ENCODE peak calls at places on chromosomes 13 and 19, in five cellular contexts. T, I, C, P and S are unnamed samples.

GRCh38 chr13:50244913-50245574 is 229.8 kb downstream of the KCNRG start:
- DNase-seq in T (peak; percentile 88), I (no peak), C (no peak), P (no peak), S (peak; percentile 90)

GRCh38 chr19:6423499-6424189 is 967 bp downstream of the KHSRP start:
- DNase-seq in T (peak; percentile 81), I (peak; percentile 50), C (peak; percentile 62), P (no peak), S (peak; percentile 57)

GRCh38 chr13:42788601-42789000 is 7.2 kb downstream of the FAM216B start:
- DNase-seq in T (no peak), I (no peak), C (no peak), P (no peak), S (no peak)

GRCh38 chr19:17775245-17775927 is 19.6 kb upstream of the B3GNT3 start:
- DNase-seq in T (peak; percentile 51), I (peak; percentile 37), C (no peak), P (no peak), S (peak; percentile 32)

GRCh38 chr19:31348416-31349159 is 648 bp downstream of the TSHZ3 start:
- DNase-seq in T (peak; percentile 65), I (peak; percentile 28), C (no peak), P (no peak), S (peak; percentile 13)

GRCh38 chr13:54859827-54860226 is 1831.2 kb downstream of the OLFM4 start:
- DNase-seq in T (no peak), I (no peak), C (no peak), P (no peak), S (no peak)

GRCh38 chr19:18292460-18292809 is 11.0 kb upstream of the JUND start:
- DNase-seq in T (no peak), I (no peak), C (no peak), P (no peak), S (peak; percentile 53)

GRCh38 chr13:33292712-33293111 is 7.2 kb upstream of the STARD13 start:
- DNase-seq in T (no peak), I (no peak), C (no peak), P (no peak), S (no peak)

GRCh38 chr13:110472904-110473563 is 88.5 kb downstream of the RAB20 start:
- DNase-seq in T (no peak), I (no peak), C (no peak), P (no peak), S (no peak)

GRCh38 chr13:44252938-44253337 is 120.7 kb upstream of the SERP2 start:
- DNase-seq in T (no peak), I (no peak), C (no peak), P (no peak), S (no peak)

GRCh38 chr13:30158774-30159445 is 148.4 kb downstream of the KATNAL1 start:
- DNase-seq in T (peak; percentile 83), I (no peak), C (peak; percentile 12), P (no peak), S (no peak)

GRCh38 chr19:2113436-2114211 is 16.9 kb downstream of the IZUMO4 start:
- DNase-seq in T (peak; percentile 73), I (no peak), C (no peak), P (no peak), S (no peak)

GRCh38 chr19:51365211-51366049 is 758 bp downstream of the ETFB start:
- DNase-seq in T (peak; percentile 84), I (no peak), C (no peak), P (peak; percentile 16), S (peak; percentile 42)

GRCh38 chr19:6711078-6711361 is 9.4 kb downstream of the C3 start:
- DNase-seq in T (no peak), I (no peak), C (no peak), P (no peak), S (no peak)

GRCh38 chr13:42544246-42544915 is 29.6 kb upstream of the TNFSF11 start:
- DNase-seq in T (peak; percentile 36), I (no peak), C (no peak), P (no peak), S (no peak)

GRCh38 chr13:76939215-76939614 is 9.1 kb upstream of the ACOD1 start:
- DNase-seq in T (peak; percentile 73), I (no peak), C (no peak), P (no peak), S (no peak)

GRCh38 chr13:28557725-28558124 is 62.8 kb upstream of the FLT1 start:
- DNase-seq in T (peak; percentile 35), I (no peak), C (no peak), P (no peak), S (no peak)

GRCh38 chr19:32652893-32653625 is 21.9 kb downstream of the ANKRD27 start:
- DNase-seq in T (no peak), I (no peak), C (peak; percentile 65), P (peak; percentile 32), S (peak; percentile 53)

GRCh38 chr19:34995551-34995950 is 4.6 kb upstream of the GRAMD1A start:
- DNase-seq in T (no peak), I (no peak), C (no peak), P (no peak), S (no peak)

GRCh38 chr19:46608581-46609345 is 7.6 kb downstream of the CALM3 start:
- DNase-seq in T (no peak), I (no peak), C (no peak), P (no peak), S (no peak)

GRCh38 chr13:95834134-95834765 is 157.3 kb downstream of the DNAJC3 start:
- DNase-seq in T (peak; percentile 70), I (peak; percentile 77), C (peak; percentile 69), P (peak; percentile 47), S (peak; percentile 81)

GRCh38 chr19:55132453-55133129 is 15.2 kb upstream of the PPP1R12C start:
- DNase-seq in T (peak; percentile 38), I (no peak), C (no peak), P (no peak), S (no peak)

GRCh38 chr19:55137915-55138314 is 11.1 kb downstream of the TNNT1 start:
- DNase-seq in T (no peak), I (no peak), C (no peak), P (no peak), S (no peak)

GRCh38 chr19:55136399-55137102 is 12.5 kb downstream of the TNNT1 start:
- DNase-seq in T (no peak), I (no peak), C (no peak), P (no peak), S (no peak)

GRCh38 chr19:55133639-55134444 is 15.2 kb downstream of the TNNT1 start:
- DNase-seq in T (no peak), I (peak; percentile 65), C (no peak), P (no peak), S (no peak)

DNA sequence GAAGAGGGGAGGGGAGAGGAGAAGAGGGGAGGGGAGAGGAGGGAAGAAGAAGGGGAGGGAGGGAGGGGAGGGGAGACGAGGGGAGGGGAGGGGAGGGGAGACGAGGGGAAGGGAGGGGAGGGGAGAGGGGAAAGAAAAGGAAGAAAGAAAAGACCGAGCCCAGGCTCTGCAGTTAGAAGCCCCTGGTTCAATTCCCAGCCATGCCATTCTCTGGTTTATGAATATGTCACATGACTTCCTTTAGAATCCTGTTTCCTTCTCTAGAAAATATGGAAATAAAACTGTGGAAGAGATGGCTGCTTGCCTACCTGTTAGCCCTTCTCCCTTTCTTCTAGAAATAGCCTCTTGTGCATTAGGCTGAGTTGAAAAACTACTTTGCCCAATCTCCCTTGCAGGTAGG is 14.3 kb downstream of the TNNT1 start:
- DNase-seq in T (no peak), I (no peak), C (no peak), P (no peak), S (no peak)
- H3K27ac ChIP-seq in T (no peak overlapping the region), I (no peak overlapping the region), C (no peak overlapping the region), P (no peak overlapping the region), S (no peak overlapping the region)

DNA sequence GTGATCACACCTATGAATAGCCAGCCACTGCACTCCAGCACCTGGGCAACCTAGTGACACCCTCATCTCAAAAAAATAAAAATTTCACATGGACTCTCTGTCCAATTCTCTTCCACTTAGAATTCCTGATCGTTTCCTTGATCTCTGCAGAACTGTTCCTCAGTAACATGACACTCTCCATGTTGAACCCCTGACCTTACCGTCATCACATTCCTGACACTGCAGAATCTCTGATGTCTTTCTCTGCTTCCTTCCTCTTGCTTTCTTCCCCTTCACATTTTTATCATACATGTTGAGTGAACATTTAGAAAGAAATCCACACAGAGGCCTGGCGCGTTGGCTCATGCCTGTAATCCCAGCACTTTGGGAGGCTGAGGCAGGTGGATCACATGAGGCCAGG is 15.0 kb downstream of the ZNF114 start:
- DNase-seq in T (no peak), I (no peak), C (no peak), P (no peak), S (no peak)
- H3K27ac ChIP-seq in T (no peak overlapping the region), I (peak overlapping the region; percentile 14), C (no peak overlapping the region), P (no peak overlapping the region), S (no peak overlapping the region)

GRCh38 chr13:72458701-72459100 is 268.7 kb downstream of the MZT1 start:
- DNase-seq in T (no peak), I (no peak), C (no peak), P (no peak), S (no peak)

GRCh38 chr13:72453161-72453560 is 274.3 kb downstream of the MZT1 start:
- DNase-seq in T (no peak), I (no peak), C (no peak), P (no peak), S (no peak)

GRCh38 chr13:72457151-72457550 is 270.3 kb downstream of the MZT1 start:
- DNase-seq in T (no peak), I (no peak), C (no peak), P (no peak), S (no peak)

DNA sequence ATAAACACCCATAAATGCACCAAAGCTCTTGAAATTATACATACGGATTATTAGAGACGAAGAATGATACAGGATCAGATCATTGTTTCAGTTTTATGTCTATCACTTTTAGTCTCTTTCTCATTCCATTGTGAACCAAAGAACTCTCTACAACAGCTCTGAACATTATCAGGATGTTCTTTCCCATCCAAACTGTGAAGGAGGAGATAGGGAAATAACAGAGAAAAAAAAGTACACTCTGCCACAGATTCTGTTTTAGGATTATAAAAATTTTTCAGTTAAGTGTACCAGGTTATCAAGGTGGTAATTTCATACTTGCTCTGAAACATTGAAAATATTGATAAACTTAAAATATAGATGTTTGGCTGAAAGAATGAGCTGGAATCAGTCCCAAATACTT is 270.9 kb downstream of the MZT1 start:
- DNase-seq in T (no peak), I (no peak), C (no peak), P (no peak), S (no peak)
- H3K27ac ChIP-seq in T (no peak overlapping the region), I (no peak overlapping the region), C (no peak overlapping the region), P (no peak overlapping the region), S (no peak overlapping the region)

GRCh38 chr13:97979556-97979955 is 26.1 kb downstream of the IPO5 start:
- DNase-seq in T (no peak), I (no peak), C (no peak), P (no peak), S (no peak)
- H3K27ac ChIP-seq in T (peak overlapping the region; percentile 67), I (no peak overlapping the region), C (no peak overlapping the region), P (no peak overlapping the region), S (no peak overlapping the region)